ENCODE peak calls at places on chromosomes 13 and 19, in seven cellular contexts. One of them, this sample, is unnamed.

GRCh38 chr13:111413407-111414187 is 93.2 kb downstream of the TEX29 start:
- DNase-seq in NCI-H2081: no peak
- DNase-seq in ovary: no peak
- DNase-seq in GM13977: no peak
- DNase-seq in gastrocnemius medialis: no peak
- DNase-seq in stimulated activated CD4-positive, alpha-beta T cell treated with anti-CD3 and anti-CD28 coated beads, Interleukin-1b, Interleukin-23, amount 100 ng/mL, for 1 hour: no peak
- DNase-seq in thoracic aorta: no peak
- DNase-seq in this sample: no peak

GRCh38 chr13:35470671-35471465 is 5.6 kb downstream of the MAB21L1 start:
- DNase-seq in NCI-H2081: no peak
- DNase-seq in ovary: peak; percentile 51
- DNase-seq in GM13977: peak; percentile 10
- DNase-seq in gastrocnemius medialis: peak; percentile 23
- DNase-seq in stimulated activated CD4-positive, alpha-beta T cell treated with anti-CD3 and anti-CD28 coated beads, Interleukin-1b, Interleukin-23, amount 100 ng/mL, for 1 hour: no peak
- DNase-seq in thoracic aorta: no peak
- DNase-seq in this sample: no peak

GRCh38 chr19:3125900-3126524 is 9.8 kb upstream of the GNA15 start:
- DNase-seq in NCI-H2081: peak; percentile 50
- DNase-seq in ovary: peak; percentile 50
- DNase-seq in GM13977: peak; percentile 86
- DNase-seq in gastrocnemius medialis: no peak
- DNase-seq in stimulated activated CD4-positive, alpha-beta T cell treated with anti-CD3 and anti-CD28 coated beads, Interleukin-1b, Interleukin-23, amount 100 ng/mL, for 1 hour: peak; percentile 46
- DNase-seq in thoracic aorta: no peak
- DNase-seq in this sample: peak; percentile 85

GRCh38 chr19:15108145-15108844 is 1.1 kb downstream of the SYDE1 start:
- DNase-seq in NCI-H2081: no peak
- DNase-seq in ovary: no peak
- DNase-seq in GM13977: no peak
- DNase-seq in gastrocnemius medialis: no peak
- DNase-seq in stimulated activated CD4-positive, alpha-beta T cell treated with anti-CD3 and anti-CD28 coated beads, Interleukin-1b, Interleukin-23, amount 100 ng/mL, for 1 hour: no peak
- DNase-seq in thoracic aorta: no peak
- DNase-seq in this sample: no peak

GRCh38 chr13:25871389-25872125 is 180.3 kb downstream of the SHISA2 start:
- DNase-seq in NCI-H2081: no peak
- DNase-seq in ovary: no peak
- DNase-seq in GM13977: no peak
- DNase-seq in gastrocnemius medialis: no peak
- DNase-seq in stimulated activated CD4-positive, alpha-beta T cell treated with anti-CD3 and anti-CD28 coated beads, Interleukin-1b, Interleukin-23, amount 100 ng/mL, for 1 hour: no peak
- DNase-seq in thoracic aorta: no peak
- DNase-seq in this sample: no peak

GRCh38 chr19:33487901-33488817 is 33.4 kb downstream of the PEPD start:
- DNase-seq in NCI-H2081: no peak
- DNase-seq in ovary: no peak
- DNase-seq in GM13977: no peak
- DNase-seq in gastrocnemius medialis: no peak
- DNase-seq in stimulated activated CD4-positive, alpha-beta T cell treated with anti-CD3 and anti-CD28 coated beads, Interleukin-1b, Interleukin-23, amount 100 ng/mL, for 1 hour: no peak
- DNase-seq in thoracic aorta: no peak
- DNase-seq in this sample: no peak

GRCh38 chr19:41998246-41999020 is 4.4 kb upstream of the ATP1A3 start:
- DNase-seq in NCI-H2081: peak; percentile 21
- DNase-seq in ovary: no peak
- DNase-seq in GM13977: peak; percentile 75
- DNase-seq in gastrocnemius medialis: no peak
- DNase-seq in stimulated activated CD4-positive, alpha-beta T cell treated with anti-CD3 and anti-CD28 coated beads, Interleukin-1b, Interleukin-23, amount 100 ng/mL, for 1 hour: no peak
- DNase-seq in thoracic aorta: no peak
- DNase-seq in this sample: peak; percentile 84

GRCh38 chr19:55224038-55224665 is 4.4 kb downstream of the TMEM86B start:
- DNase-seq in NCI-H2081: no peak
- DNase-seq in ovary: no peak
- DNase-seq in GM13977: no peak
- DNase-seq in gastrocnemius medialis: no peak
- DNase-seq in stimulated activated CD4-positive, alpha-beta T cell treated with anti-CD3 and anti-CD28 coated beads, Interleukin-1b, Interleukin-23, amount 100 ng/mL, for 1 hour: no peak
- DNase-seq in thoracic aorta: no peak
- DNase-seq in this sample: no peak

GRCh38 chr19:17289489-17289888 is 7.8 kb downstream of the ANKLE1 start:
- DNase-seq in NCI-H2081: peak; percentile 30
- DNase-seq in ovary: peak; percentile 67
- DNase-seq in GM13977: peak; percentile 91
- DNase-seq in gastrocnemius medialis: peak; percentile 23
- DNase-seq in stimulated activated CD4-positive, alpha-beta T cell treated with anti-CD3 and anti-CD28 coated beads, Interleukin-1b, Interleukin-23, amount 100 ng/mL, for 1 hour: no peak
- DNase-seq in thoracic aorta: no peak
- DNase-seq in this sample: peak; percentile 86

GRCh38 chr19:16659464-16659831 is 496 bp downstream of the SMIM7 start:
- DNase-seq in NCI-H2081: no peak
- DNase-seq in ovary: no peak
- DNase-seq in GM13977: no peak
- DNase-seq in gastrocnemius medialis: no peak
- DNase-seq in stimulated activated CD4-positive, alpha-beta T cell treated with anti-CD3 and anti-CD28 coated beads, Interleukin-1b, Interleukin-23, amount 100 ng/mL, for 1 hour: no peak
- DNase-seq in thoracic aorta: no peak
- DNase-seq in this sample: no peak

GRCh38 chr19:5590151-5590864 is 22.6 kb upstream of the TINCR start:
- DNase-seq in NCI-H2081: no peak
- DNase-seq in ovary: no peak
- DNase-seq in GM13977: no peak
- DNase-seq in gastrocnemius medialis: no peak
- DNase-seq in stimulated activated CD4-positive, alpha-beta T cell treated with anti-CD3 and anti-CD28 coated beads, Interleukin-1b, Interleukin-23, amount 100 ng/mL, for 1 hour: no peak
- DNase-seq in thoracic aorta: no peak
- DNase-seq in this sample: no peak

GRCh38 chr13:113862191-113862765 is 1.6 kb downstream of the GAS6 start:
- DNase-seq in NCI-H2081: no peak
- DNase-seq in ovary: no peak
- DNase-seq in GM13977: no peak
- DNase-seq in gastrocnemius medialis: no peak
- DNase-seq in stimulated activated CD4-positive, alpha-beta T cell treated with anti-CD3 and anti-CD28 coated beads, Interleukin-1b, Interleukin-23, amount 100 ng/mL, for 1 hour: no peak
- DNase-seq in thoracic aorta: no peak
- DNase-seq in this sample: no peak

GRCh38 chr13:99484405-99484981 is 16.8 kb upstream of the TM9SF2 start:
- DNase-seq in NCI-H2081: no peak
- DNase-seq in ovary: no peak
- DNase-seq in GM13977: no peak
- DNase-seq in gastrocnemius medialis: no peak
- DNase-seq in stimulated activated CD4-positive, alpha-beta T cell treated with anti-CD3 and anti-CD28 coated beads, Interleukin-1b, Interleukin-23, amount 100 ng/mL, for 1 hour: no peak
- DNase-seq in thoracic aorta: no peak
- DNase-seq in this sample: no peak

GRCh38 chr19:54262066-54262465 is 5.0 kb upstream of the LILRB5 start:
- DNase-seq in NCI-H2081: no peak
- DNase-seq in ovary: no peak
- DNase-seq in GM13977: no peak
- DNase-seq in gastrocnemius medialis: no peak
- DNase-seq in stimulated activated CD4-positive, alpha-beta T cell treated with anti-CD3 and anti-CD28 coated beads, Interleukin-1b, Interleukin-23, amount 100 ng/mL, for 1 hour: no peak
- DNase-seq in thoracic aorta: no peak
- DNase-seq in this sample: no peak

GRCh38 chr13:109781384-109782065 is 4.9 kb downstream of the IRS2 start:
- DNase-seq in NCI-H2081: no peak
- DNase-seq in ovary: peak; percentile 72
- DNase-seq in GM13977: no peak
- DNase-seq in gastrocnemius medialis: no peak
- DNase-seq in stimulated activated CD4-positive, alpha-beta T cell treated with anti-CD3 and anti-CD28 coated beads, Interleukin-1b, Interleukin-23, amount 100 ng/mL, for 1 hour: no peak
- DNase-seq in thoracic aorta: no peak
- DNase-seq in this sample: no peak

GRCh38 chr13:99661791-99662190 is 160.5 kb downstream of the TM9SF2 start:
- DNase-seq in NCI-H2081: peak; percentile 66
- DNase-seq in ovary: no peak
- DNase-seq in GM13977: no peak
- DNase-seq in gastrocnemius medialis: no peak
- DNase-seq in stimulated activated CD4-positive, alpha-beta T cell treated with anti-CD3 and anti-CD28 coated beads, Interleukin-1b, Interleukin-23, amount 100 ng/mL, for 1 hour: no peak
- DNase-seq in thoracic aorta: no peak
- DNase-seq in this sample: no peak

GRCh38 chr13:75050419-75051066 is 431.4 kb downstream of the TBC1D4 start:
- DNase-seq in NCI-H2081: no peak
- DNase-seq in ovary: no peak
- DNase-seq in GM13977: no peak
- DNase-seq in gastrocnemius medialis: no peak
- DNase-seq in stimulated activated CD4-positive, alpha-beta T cell treated with anti-CD3 and anti-CD28 coated beads, Interleukin-1b, Interleukin-23, amount 100 ng/mL, for 1 hour: no peak
- DNase-seq in thoracic aorta: no peak
- DNase-seq in this sample: no peak

GRCh38 chr19:58317481-58318072 is 9.2 kb upstream of the ZSCAN22 start:
- DNase-seq in NCI-H2081: no peak
- DNase-seq in ovary: no peak
- DNase-seq in GM13977: no peak
- DNase-seq in gastrocnemius medialis: no peak
- DNase-seq in stimulated activated CD4-positive, alpha-beta T cell treated with anti-CD3 and anti-CD28 coated beads, Interleukin-1b, Interleukin-23, amount 100 ng/mL, for 1 hour: no peak
- DNase-seq in thoracic aorta: no peak
- DNase-seq in this sample: no peak

GRCh38 chr13:113411216-113412023 is 41.9 kb downstream of the ADPRHL1 start:
- DNase-seq in NCI-H2081: no peak
- DNase-seq in ovary: no peak
- DNase-seq in GM13977: no peak
- DNase-seq in gastrocnemius medialis: peak; percentile 94
- DNase-seq in stimulated activated CD4-positive, alpha-beta T cell treated with anti-CD3 and anti-CD28 coated beads, Interleukin-1b, Interleukin-23, amount 100 ng/mL, for 1 hour: no peak
- DNase-seq in thoracic aorta: peak; percentile 71
- DNase-seq in this sample: no peak

GRCh38 chr19:2048104-2048958 is 2.7 kb downstream of the MKNK2 start:
- DNase-seq in NCI-H2081: no peak
- DNase-seq in ovary: peak; percentile 56
- DNase-seq in GM13977: no peak
- DNase-seq in gastrocnemius medialis: peak; percentile 14
- DNase-seq in stimulated activated CD4-positive, alpha-beta T cell treated with anti-CD3 and anti-CD28 coated beads, Interleukin-1b, Interleukin-23, amount 100 ng/mL, for 1 hour: no peak
- DNase-seq in thoracic aorta: no peak
- DNase-seq in this sample: no peak